ENCODE peak calls at places on chromosome 15, in seven cellular contexts. A is tibial nerve, Z is ascending aorta, H is SK-N-SH, E is gastrocnemius medialis, K is epithelial cell of esophagus, U is OCI-LY7. V is an unnamed sample.

GRCh38 chr15:65056106-65056505 is 10.9 kb downstream of the SLC51B start:
- DNase-seq in A (no peak), Z (no peak), H (peak), E (no peak), K (no peak), U (no peak), V (no peak)

GRCh38 chr15:52922871-52923270 is 132.7 kb upstream of the ONECUT1 start:
- DNase-seq in A (no peak), Z (no peak), H (no peak), E (no peak), K (no peak), U (no peak), V (no peak)

GRCh38 chr15:34275154-34275553 is 50.3 kb downstream of the EMC4 start:
- DNase-seq in A (no peak), Z (no peak), H (no peak), E (no peak), K (peak), U (no peak), V (no peak)

GRCh38 chr15:72288291-72288690 is 15.9 kb upstream of the PARP6 start:
- DNase-seq in A (no peak), Z (no peak), H (no peak), E (no peak), K (no peak), U (no peak), V (no peak)

GRCh38 chr15:97168704-97169475 is 791.6 kb upstream of the ARRDC4 start:
- DNase-seq in A (no peak), Z (no peak), H (no peak), E (no peak), K (peak), U (peak), V (no peak)

GRCh38 chr15:62795171-62795570 is 247.4 kb upstream of the TPM1 start:
- DNase-seq in A (no peak), Z (no peak), H (no peak), E (no peak), K (no peak), U (no peak), V (no peak)

GRCh38 chr15:77859491-77860060 is 217.9 kb downstream of the TBC1D2B start:
- DNase-seq in A (no peak), Z (no peak), H (no peak), E (no peak), K (no peak), U (no peak), V (no peak)

GRCh38 chr15:63238796-63239195 is 38.6 kb upstream of the APH1B start:
- DNase-seq in A (no peak), Z (no peak), H (no peak), E (no peak), K (peak), U (no peak), V (no peak)

GRCh38 chr15:39747326-39747725 is 35.3 kb downstream of the FSIP1 start:
- DNase-seq in A (no peak), Z (no peak), H (no peak), E (no peak), K (peak), U (no peak), V (no peak)

GRCh38 chr15:43133429-43134156 is at the start of gene TMEM62:
- DNase-seq in A (peak), Z (peak), H (peak), E (peak), K (peak), U (peak), V (peak)

GRCh38 chr15:81239190-81239589 is 42.5 kb downstream of the IL16 start:
- DNase-seq in A (no peak), Z (no peak), H (no peak), E (no peak), K (no peak), U (no peak), V (no peak)

GRCh38 chr15:80152896-80153876 is at the start of gene FAH:
- DNase-seq in A (no peak), Z (no peak), H (peak), E (no peak), K (peak), U (peak), V (no peak)

GRCh38 chr15:31260646-31261265 is 65.9 kb upstream of the KLF13 start:
- DNase-seq in A (no peak), Z (peak), H (no peak), E (no peak), K (no peak), U (no peak), V (no peak)

GRCh38 chr15:38129531-38130199 is 123.0 kb upstream of the SPRED1 start:
- DNase-seq in A (peak), Z (peak), H (peak), E (peak), K (peak), U (peak), V (no peak)

GRCh38 chr15:38127306-38127731 is 125.3 kb upstream of the SPRED1 start:
- DNase-seq in A (no peak), Z (no peak), H (no peak), E (no peak), K (peak), U (no peak), V (no peak)

GRCh38 chr15:38130739-38131498 is 121.7 kb upstream of the SPRED1 start:
- DNase-seq in A (peak), Z (peak), H (peak), E (peak), K (peak), U (peak), V (no peak)

GRCh38 chr15:38128389-38128788 is 124.2 kb upstream of the SPRED1 start:
- DNase-seq in A (no peak), Z (no peak), H (no peak), E (no peak), K (peak), U (no peak), V (no peak)

GRCh38 chr15:38130200-38130567 is 122.5 kb upstream of the SPRED1 start:
- DNase-seq in A (no peak), Z (peak), H (no peak), E (no peak), K (peak), U (peak), V (no peak)
- H3K4me3 ChIP-seq in A (peak), Z (peak), H (peak), E (peak), K (no peak), U (peak), V (no peak)

GRCh38 chr15:40785158-40785557 is 15.4 kb downstream of the C15orf62 start:
- DNase-seq in A (no peak), Z (no peak), H (no peak), E (no peak), K (peak), U (no peak), V (no peak)
- TF ChIP-seq CTCF in A (no peak), Z (no peak), H (no peak), E (no peak), K (peak), U (peak), V (no peak)

DNA sequence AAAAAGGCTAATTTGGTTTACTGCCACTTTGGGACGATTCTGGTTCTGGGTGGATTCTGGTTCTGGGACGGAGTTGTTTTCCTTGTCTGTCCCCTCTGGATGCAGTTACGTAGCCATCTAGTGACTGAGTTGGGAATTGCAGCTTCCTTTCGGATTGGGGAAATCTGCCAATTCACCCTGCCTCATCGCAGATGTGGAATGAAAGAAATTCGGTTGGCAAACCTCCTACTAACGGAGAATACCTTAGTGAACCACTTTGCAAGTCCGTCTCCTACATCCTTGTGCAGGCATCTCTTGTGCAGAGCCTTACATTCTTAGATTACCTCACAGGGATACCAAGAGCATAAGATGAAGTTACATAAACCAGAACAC is 31.5 kb upstream of the AP4E1 start:
- DNase-seq in A (peak), Z (peak), H (peak), E (peak), K (peak), U (peak), V (peak)
- H3K4me3 ChIP-seq in A (no peak), Z (peak), H (peak), E (peak), K (peak), U (peak), V (peak)

GRCh38 chr15:100571592-100572167 is 30.3 kb downstream of the LINS1 start:
- DNase-seq in A (no peak), Z (no peak), H (no peak), E (no peak), K (no peak), U (no peak), V (no peak)

GRCh38 chr15:100573526-100573925 is 28.5 kb downstream of the LINS1 start:
- DNase-seq in A (no peak), Z (no peak), H (no peak), E (no peak), K (no peak), U (no peak), V (no peak)

GRCh38 chr15:100570282-100570681 is 31.7 kb downstream of the LINS1 start:
- DNase-seq in A (no peak), Z (no peak), H (no peak), E (no peak), K (no peak), U (no peak), V (no peak)

GRCh38 chr15:100570735-100571363 is 31.1 kb downstream of the LINS1 start:
- DNase-seq in A (no peak), Z (no peak), H (no peak), E (no peak), K (no peak), U (no peak), V (no peak)

GRCh38 chr15:100572362-100572983 is 29.5 kb downstream of the LINS1 start:
- DNase-seq in A (no peak), Z (no peak), H (no peak), E (no peak), K (peak), U (peak), V (no peak)
- TF ChIP-seq CTCF in A (peak), Z (peak), H (peak), E (peak), K (peak), U (peak), V (no peak)

GRCh38 chr15:75030023-75030413 is 6.6 kb downstream of the PPCDC start:
- DNase-seq in A (no peak), Z (peak), H (no peak), E (peak), K (peak), U (no peak), V (no peak)
- H3K4me3 ChIP-seq in A (no peak), Z (peak), H (no peak), E (no peak), K (no peak), U (no peak), V (peak)

GRCh38 chr15:67240235-67241131 is 14.0 kb downstream of the AAGAB start:
- DNase-seq in A (no peak), Z (no peak), H (peak), E (no peak), K (peak), U (peak), V (peak)
- TF ChIP-seq CTCF in A (no peak), Z (no peak), H (peak), E (peak), K (peak), U (peak), V (peak)

DNA sequence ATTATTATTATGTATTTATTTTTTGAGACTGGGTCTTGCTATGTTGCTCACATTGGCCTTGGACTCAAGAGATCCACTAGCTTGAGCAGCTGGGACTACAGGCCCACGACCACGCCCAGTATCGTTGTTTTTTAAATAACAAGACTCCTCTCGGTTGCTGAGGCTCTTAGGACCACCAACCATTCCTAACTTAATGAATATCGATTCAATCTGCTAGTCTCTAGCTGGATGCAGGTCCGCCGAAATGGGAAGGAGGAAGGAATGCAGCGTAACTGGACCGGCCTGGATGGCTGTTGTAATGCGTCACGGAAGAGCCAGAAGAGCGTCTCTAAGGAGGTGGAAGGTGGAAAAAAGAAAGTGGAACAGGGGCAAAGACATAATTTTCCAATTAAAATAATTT is 1.7 kb downstream of the ANXA2 start:
- DNase-seq in A (no peak), Z (no peak), H (no peak), E (no peak), K (peak), U (no peak), V (no peak)
- H3K4me3 ChIP-seq in A (peak), Z (peak), H (peak), E (peak), K (peak), U (no peak), V (no peak)

GRCh38 chr15:70212963-70213315 is 115.2 kb upstream of the TLE3 start:
- DNase-seq in A (no peak), Z (no peak), H (no peak), E (no peak), K (no peak), U (no peak), V (no peak)

GRCh38 chr15:70213779-70214178 is 116.1 kb upstream of the TLE3 start:
- DNase-seq in A (no peak), Z (no peak), H (no peak), E (no peak), K (no peak), U (no peak), V (no peak)

GRCh38 chr15:70214941-70215635 is 117.4 kb upstream of the TLE3 start:
- DNase-seq in A (no peak), Z (no peak), H (no peak), E (no peak), K (no peak), U (no peak), V (no peak)

GRCh38 chr15:70215951-70216350 is 118.2 kb upstream of the TLE3 start:
- DNase-seq in A (no peak), Z (no peak), H (no peak), E (no peak), K (no peak), U (no peak), V (no peak)

GRCh38 chr15:70214266-70214665 is 116.5 kb upstream of the TLE3 start:
- DNase-seq in A (no peak), Z (no peak), H (no peak), E (no peak), K (no peak), U (peak), V (no peak)
- TF ChIP-seq CTCF in A (no peak), Z (no peak), H (peak), E (no peak), K (no peak), U (peak), V (peak)